ENCODE peak calls at places on chromosomes 4 and X, in seven cellular contexts. B is brain microvascular endothelial cell, M is GM06990, Z is GM13976, S is HFF-Myc, Y is tibial nerve, N is RWPE1. P is an unnamed sample.

GRCh38 chrX:30156880-30157560 is 58.3 kb upstream of the MAGEB2 start:
- DNase-seq in B (no peak), M (no peak), Z (no peak), S (no peak), Y (no peak), N (no peak), P (no peak)

GRCh38 chrX:57952320-57952678 is 42.0 kb upstream of the ZXDA start:
- DNase-seq in B (no peak), M (no peak), Z (no peak), S (no peak), Y (no peak), N (no peak), P (no peak)

GRCh38 chr4:40870076-40870624 is 120.4 kb downstream of the NSUN7 start:
- DNase-seq in B (no peak), M (no peak), Z (no peak), S (no peak), Y (no peak), N (no peak), P (no peak)

GRCh38 chr4:183012862-183013855 is 85.9 kb upstream of the WWC2 start:
- DNase-seq in B (no peak), M (no peak), Z (no peak), S (no peak), Y (no peak), N (no peak), P (no peak)

GRCh38 chrX:123581586-123581985 is 151.3 kb downstream of the THOC2 start:
- DNase-seq in B (no peak), M (no peak), Z (no peak), S (no peak), Y (no peak), N (no peak), P (no peak)

GRCh38 chr4:95158626-95159025 is 390.1 kb downstream of the UNC5C start:
- DNase-seq in B (no peak), M (no peak), Z (no peak), S (no peak), Y (no peak), N (no peak), P (no peak)

GRCh38 chr4:16192067-16192466 is 34.2 kb downstream of the TAPT1 start:
- DNase-seq in B (no peak), M (no peak), Z (no peak), S (no peak), Y (no peak), N (no peak), P (no peak)

GRCh38 chr4:151744614-151745013 is 16.2 kb downstream of the GATB start:
- DNase-seq in B (peak; percentile 92), M (no peak), Z (peak; percentile 23), S (peak; percentile 79), Y (no peak), N (peak; percentile 85), P (no peak)

GRCh38 chr4:15164571-15164970 is 162.3 kb downstream of the CPEB2 start:
- DNase-seq in B (peak; percentile 56), M (no peak), Z (no peak), S (no peak), Y (no peak), N (no peak), P (no peak)

GRCh38 chr4:37522996-37523395 is 163.2 kb downstream of the RELL1 start:
- DNase-seq in B (no peak), M (no peak), Z (no peak), S (no peak), Y (no peak), N (no peak), P (no peak)

GRCh38 chr4:103397527-103397926 is 199.4 kb upstream of the CENPE start:
- DNase-seq in B (no peak), M (no peak), Z (no peak), S (no peak), Y (no peak), N (no peak), P (no peak)

GRCh38 chr4:66956852-66957251 is 588.5 kb downstream of the CENPC start:
- DNase-seq in B (no peak), M (no peak), Z (no peak), S (no peak), Y (no peak), N (no peak), P (no peak)

GRCh38 chrX:10484683-10485247 is 135.6 kb downstream of the MID1 start:
- DNase-seq in B (no peak), M (no peak), Z (no peak), S (no peak), Y (no peak), N (peak; percentile 36), P (no peak)

GRCh38 chr4:186684889-186685309 is 38.8 kb downstream of the FAT1 start:
- DNase-seq in B (no peak), M (no peak), Z (no peak), S (no peak), Y (no peak), N (no peak), P (no peak)

GRCh38 chr4:128427832-128428366 is 140.3 kb upstream of the PGRMC2 start:
- DNase-seq in B (peak; percentile 55), M (no peak), Z (no peak), S (peak; percentile 47), Y (no peak), N (peak; percentile 82), P (no peak)

GRCh38 chr4:168221298-168221697 is 97.3 kb downstream of the DDX60 start:
- DNase-seq in B (peak; percentile 80), M (no peak), Z (no peak), S (peak; percentile 56), Y (no peak), N (peak; percentile 5), P (no peak)

GRCh38 chr4:78136109-78137081 is 79.3 kb downstream of the FRAS1 start:
- DNase-seq in B (no peak), M (no peak), Z (no peak), S (no peak), Y (no peak), N (no peak), P (no peak)

GRCh38 chrX:119236599-119237525 is 777 bp downstream of the PGRMC1 start:
- DNase-seq in B (peak; percentile 46), M (peak; percentile 8), Z (no peak), S (no peak), Y (no peak), N (peak; percentile 9), P (no peak)

GRCh38 chr4:135948797-135949196 is 1583.5 kb downstream of the PCDH18 start:
- DNase-seq in B (no peak), M (no peak), Z (no peak), S (no peak), Y (no peak), N (no peak), P (no peak)

GRCh38 chr4:74501579-74501978 is 56.6 kb downstream of the AREG start:
- DNase-seq in B (peak; percentile 77), M (no peak), Z (no peak), S (peak; percentile 52), Y (no peak), N (peak; percentile 60), P (no peak)

GRCh38 chrX:113390531-113390930 is 549.9 kb upstream of the AMOT start:
- DNase-seq in B (no peak), M (no peak), Z (no peak), S (no peak), Y (no peak), N (no peak), P (no peak)

GRCh38 chr4:71133491-71133890 is 140.0 kb downstream of the DCK start:
- DNase-seq in B (peak; percentile 14), M (no peak), Z (no peak), S (no peak), Y (no peak), N (no peak), P (no peak)

GRCh38 chr4:71126719-71127118 is 133.3 kb downstream of the DCK start:
- DNase-seq in B (peak; percentile 94), M (no peak), Z (no peak), S (peak; percentile 38), Y (no peak), N (peak; percentile 48), P (no peak)

GRCh38 chr4:71132486-71132885 is 139.0 kb downstream of the DCK start:
- DNase-seq in B (no peak), M (no peak), Z (no peak), S (no peak), Y (no peak), N (no peak), P (no peak)

GRCh38 chr4:71136071-71136470 is 142.6 kb downstream of the DCK start:
- DNase-seq in B (no peak), M (no peak), Z (no peak), S (no peak), Y (no peak), N (no peak), P (no peak)

GRCh38 chr4:71130827-71131603 is 137.6 kb downstream of the DCK start:
- DNase-seq in B (peak; percentile 72), M (no peak), Z (no peak), S (peak; percentile 15), Y (no peak), N (no peak), P (no peak)
- TF ChIP-seq CTCF in B (peak; percentile 37), M (no peak), Z (no peak), S (no peak), Y (no peak), N (no peak), P (no peak)

GRCh38 chr4:83361416-83362196 is 27.0 kb upstream of the HPSE start:
- DNase-seq in B (no peak), M (no peak), Z (no peak), S (no peak), Y (no peak), N (no peak), P (no peak)

GRCh38 chr4:83364312-83364711 is 29.7 kb upstream of the HPSE start:
- DNase-seq in B (no peak), M (no peak), Z (no peak), S (no peak), Y (no peak), N (no peak), P (no peak)

GRCh38 chr4:83358410-83358809 is 23.8 kb upstream of the HPSE start:
- DNase-seq in B (peak; percentile 42), M (no peak), Z (no peak), S (peak; percentile 51), Y (no peak), N (peak; percentile 64), P (no peak)

GRCh38 chr4:83360018-83360417 is 25.4 kb upstream of the HPSE start:
- DNase-seq in B (no peak), M (no peak), Z (no peak), S (no peak), Y (no peak), N (no peak), P (no peak)

GRCh38 chr4:83362492-83363329 is 28.1 kb upstream of the HPSE start:
- DNase-seq in B (peak; percentile 25), M (no peak), Z (peak; percentile 34), S (peak; percentile 29), Y (no peak), N (peak; percentile 29), P (no peak)
- TF ChIP-seq CTCF in B (peak; percentile 57), M (peak; percentile 48), Z (no peak), S (peak; percentile 57), Y (no peak), N (no peak), P (no peak)

GRCh38 chrX:93538575-93538974 is 134.8 kb downstream of the NAP1L3 start:
- DNase-seq in B (no peak), M (no peak), Z (no peak), S (no peak), Y (no peak), N (peak; percentile 0), P (no peak)
- TF ChIP-seq CTCF in B (no peak), M (peak; percentile 29), Z (no peak), S (no peak), Y (no peak), N (peak; percentile 19), P (no peak)

DNA sequence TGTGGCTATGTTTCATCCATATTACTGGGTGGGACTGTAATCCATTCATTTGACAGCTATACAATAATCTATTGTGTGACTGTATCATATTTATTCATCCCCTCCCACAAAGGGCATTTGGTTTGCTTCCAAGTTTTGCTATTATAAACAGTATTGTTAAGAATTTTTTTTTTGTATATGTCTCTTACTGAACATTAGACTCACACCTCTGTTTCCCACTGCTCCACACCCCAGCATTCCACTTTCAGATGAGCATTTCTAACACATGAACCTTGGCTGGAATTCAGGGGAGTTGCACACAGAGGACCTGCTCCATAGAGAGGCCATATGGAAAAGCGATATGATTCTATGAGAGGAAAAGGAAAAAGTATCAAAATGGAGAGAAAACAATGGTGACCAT is 81.6 kb upstream of the DKK2 start:
- DNase-seq in B (no peak), M (no peak), Z (no peak), S (no peak), Y (no peak), N (no peak), P (no peak)
- TF ChIP-seq CTCF in B (no peak), M (no peak), Z (no peak), S (no peak), Y (no peak), N (no peak), P (no peak)